ENCODE peak calls at places on chromosomes 5 and 9, in six cellular contexts. One of them, this sample, is unnamed.

GRCh38 chr5:73121109-73121443 is 701 bp downstream of the TMEM171 start:
- DNase-seq in tibial artery: no peak
- DNase-seq in psoas muscle: no peak
- DNase-seq in astrocyte: peak; percentile 38
- DNase-seq in HL-60: no peak
- DNase-seq in AG10803: no peak
- DNase-seq in this sample: no peak

GRCh38 chr5:154159343-154159742 is 31.2 kb upstream of the GALNT10 start:
- DNase-seq in AG10803: peak; percentile 41
- DNase-seq in HL-60: no peak
- DNase-seq in astrocyte: peak; percentile 36
- DNase-seq in psoas muscle: no peak
- DNase-seq in tibial artery: no peak
- DNase-seq in this sample: no peak

GRCh38 chr9:70257991-70258691 is 637 bp upstream of the SMC5 start:
- DNase-seq in HL-60: no peak
- DNase-seq in psoas muscle: no peak
- DNase-seq in AG10803: peak; percentile 64
- DNase-seq in astrocyte: peak; percentile 57
- DNase-seq in tibial artery: no peak
- DNase-seq in this sample: peak; percentile 19

GRCh38 chr5:176784218-176785165 is 25.9 kb upstream of the UNC5A start:
- DNase-seq in astrocyte: peak; percentile 82
- DNase-seq in AG10803: peak; percentile 85
- DNase-seq in tibial artery: peak; percentile 11
- DNase-seq in HL-60: no peak
- DNase-seq in psoas muscle: no peak
- DNase-seq in this sample: no peak

GRCh38 chr9:98215821-98216220 is 23.4 kb upstream of the CORO2A start:
- DNase-seq in HL-60: no peak
- DNase-seq in tibial artery: no peak
- DNase-seq in psoas muscle: no peak
- DNase-seq in astrocyte: no peak
- DNase-seq in AG10803: peak; percentile 31
- DNase-seq in this sample: no peak

GRCh38 chr5:60959156-60959555 is 14.2 kb downstream of the NDUFAF2 start:
- DNase-seq in psoas muscle: no peak
- DNase-seq in tibial artery: no peak
- DNase-seq in HL-60: no peak
- DNase-seq in astrocyte: no peak
- DNase-seq in AG10803: peak; percentile 29
- DNase-seq in this sample: no peak

GRCh38 chr5:143985832-143986485 is 174.0 kb downstream of the HMHB1 start:
- DNase-seq in astrocyte: peak; percentile 86
- DNase-seq in HL-60: no peak
- DNase-seq in tibial artery: no peak
- DNase-seq in psoas muscle: no peak
- DNase-seq in AG10803: peak; percentile 92
- DNase-seq in this sample: no peak

GRCh38 chr9:83043583-83043982 is 19.4 kb downstream of the RASEF start:
- DNase-seq in HL-60: no peak
- DNase-seq in tibial artery: no peak
- DNase-seq in psoas muscle: no peak
- DNase-seq in astrocyte: no peak
- DNase-seq in AG10803: peak; percentile 85
- DNase-seq in this sample: no peak

GRCh38 chr5:60196382-60197113 is 303.0 kb upstream of the PDE4D start:
- DNase-seq in psoas muscle: peak; percentile 18
- DNase-seq in HL-60: no peak
- DNase-seq in astrocyte: peak; percentile 93
- DNase-seq in AG10803: peak; percentile 83
- DNase-seq in tibial artery: peak; percentile 68
- DNase-seq in this sample: no peak

GRCh38 chr9:18396102-18396728 is 77.7 kb upstream of the ADAMTSL1 start:
- DNase-seq in tibial artery: no peak
- DNase-seq in AG10803: no peak
- DNase-seq in psoas muscle: no peak
- DNase-seq in HL-60: no peak
- DNase-seq in astrocyte: no peak
- DNase-seq in this sample: no peak

GRCh38 chr5:136087961-136088871 is 44.4 kb upstream of the SMAD5 start:
- DNase-seq in AG10803: peak; percentile 71
- DNase-seq in psoas muscle: peak; percentile 84
- DNase-seq in HL-60: no peak
- DNase-seq in tibial artery: peak; percentile 80
- DNase-seq in astrocyte: peak; percentile 60
- DNase-seq in this sample: no peak

GRCh38 chr5:172798422-172799215 is 27.6 kb upstream of the DUSP1 start:
- DNase-seq in HL-60: peak; percentile 89
- DNase-seq in psoas muscle: peak; percentile 38
- DNase-seq in tibial artery: peak; percentile 84
- DNase-seq in AG10803: peak; percentile 92
- DNase-seq in astrocyte: peak; percentile 94
- DNase-seq in this sample: no peak

GRCh38 chr5:59099270-59099994 is 516.6 kb downstream of the RAB3C start:
- DNase-seq in astrocyte: peak; percentile 86
- DNase-seq in tibial artery: no peak
- DNase-seq in psoas muscle: no peak
- DNase-seq in HL-60: no peak
- DNase-seq in AG10803: peak; percentile 61
- DNase-seq in this sample: no peak

GRCh38 chr9:85723220-85723619 is 18.5 kb downstream of the AGTPBP1 start:
- DNase-seq in AG10803: no peak
- DNase-seq in psoas muscle: no peak
- DNase-seq in HL-60: no peak
- DNase-seq in tibial artery: no peak
- DNase-seq in astrocyte: no peak
- DNase-seq in this sample: no peak

GRCh38 chr5:123068368-123068767 is 20.7 kb upstream of the PRDM6 start:
- DNase-seq in HL-60: no peak
- DNase-seq in astrocyte: no peak
- DNase-seq in AG10803: no peak
- DNase-seq in psoas muscle: no peak
- DNase-seq in tibial artery: no peak
- DNase-seq in this sample: no peak

GRCh38 chr5:647311-647710 is 35.2 kb downstream of the CEP72 start:
- DNase-seq in HL-60: no peak
- DNase-seq in psoas muscle: no peak
- DNase-seq in astrocyte: no peak
- DNase-seq in AG10803: no peak
- DNase-seq in tibial artery: no peak
- DNase-seq in this sample: no peak

GRCh38 chr5:111781200-111781599 is 24.2 kb upstream of the NREP start:
- DNase-seq in HL-60: peak; percentile 76
- DNase-seq in astrocyte: peak; percentile 78
- DNase-seq in psoas muscle: peak; percentile 32
- DNase-seq in tibial artery: peak; percentile 78
- DNase-seq in AG10803: peak; percentile 52
- DNase-seq in this sample: no peak

GRCh38 chr9:33443047-33443446 is 4.3 kb downstream of the AQP3 start:
- DNase-seq in AG10803: no peak
- DNase-seq in tibial artery: no peak
- DNase-seq in astrocyte: no peak
- DNase-seq in HL-60: no peak
- DNase-seq in psoas muscle: peak; percentile 26
- DNase-seq in this sample: no peak

GRCh38 chr5:21834863-21835262 is 1018.3 kb downstream of the CDH12 start:
- DNase-seq in AG10803: no peak
- DNase-seq in psoas muscle: no peak
- DNase-seq in astrocyte: no peak
- DNase-seq in tibial artery: no peak
- DNase-seq in HL-60: no peak
- DNase-seq in this sample: no peak

GRCh38 chr9:100170085-100170484 is 71.0 kb downstream of the INVS start:
- DNase-seq in HL-60: no peak
- DNase-seq in psoas muscle: no peak
- DNase-seq in AG10803: no peak
- DNase-seq in astrocyte: no peak
- DNase-seq in tibial artery: no peak
- DNase-seq in this sample: no peak

GRCh38 chr5:55853818-55854217 is 2.7 kb downstream of the IL31RA start:
- DNase-seq in AG10803: peak; percentile 57
- DNase-seq in astrocyte: peak; percentile 55
- DNase-seq in HL-60: no peak
- DNase-seq in psoas muscle: no peak
- DNase-seq in tibial artery: no peak
- DNase-seq in this sample: no peak

GRCh38 chr5:78899922-78900362 is 85.2 kb downstream of the ARSB start:
- DNase-seq in astrocyte: peak; percentile 35
- DNase-seq in psoas muscle: no peak
- DNase-seq in tibial artery: no peak
- DNase-seq in AG10803: peak; percentile 56
- DNase-seq in HL-60: peak; percentile 62
- DNase-seq in this sample: no peak

GRCh38 chr9:2934883-2935282 is 91.0 kb upstream of the PUM3 start:
- DNase-seq in tibial artery: no peak
- DNase-seq in astrocyte: no peak
- DNase-seq in AG10803: no peak
- DNase-seq in HL-60: no peak
- DNase-seq in psoas muscle: no peak
- DNase-seq in this sample: no peak

GRCh38 chr9:133429641-133430161 is 7.5 kb downstream of the ADAMTS13 start:
- DNase-seq in HL-60: no peak
- DNase-seq in AG10803: no peak
- DNase-seq in astrocyte: peak; percentile 8
- DNase-seq in psoas muscle: no peak
- DNase-seq in tibial artery: no peak
- DNase-seq in this sample: peak; percentile 64
- TF ChIP-seq CTCF in HL-60: no peak
- TF ChIP-seq CTCF in AG10803: peak; percentile 29
- TF ChIP-seq CTCF in astrocyte: no peak
- TF ChIP-seq CTCF in psoas muscle: no peak
- TF ChIP-seq CTCF in tibial artery: no peak
- TF ChIP-seq CTCF in this sample: peak; percentile 60

GRCh38 chr9:35909687-35910612 is 660 bp downstream of the SPAAR start:
- DNase-seq in astrocyte: no peak
- DNase-seq in tibial artery: no peak
- DNase-seq in HL-60: no peak
- DNase-seq in AG10803: no peak
- DNase-seq in psoas muscle: peak; percentile 38
- DNase-seq in this sample: no peak
- TF ChIP-seq CTCF in astrocyte: no peak
- TF ChIP-seq CTCF in tibial artery: no peak
- TF ChIP-seq CTCF in HL-60: no peak
- TF ChIP-seq CTCF in AG10803: no peak
- TF ChIP-seq CTCF in psoas muscle: no peak
- TF ChIP-seq CTCF in this sample: no peak

DNA sequence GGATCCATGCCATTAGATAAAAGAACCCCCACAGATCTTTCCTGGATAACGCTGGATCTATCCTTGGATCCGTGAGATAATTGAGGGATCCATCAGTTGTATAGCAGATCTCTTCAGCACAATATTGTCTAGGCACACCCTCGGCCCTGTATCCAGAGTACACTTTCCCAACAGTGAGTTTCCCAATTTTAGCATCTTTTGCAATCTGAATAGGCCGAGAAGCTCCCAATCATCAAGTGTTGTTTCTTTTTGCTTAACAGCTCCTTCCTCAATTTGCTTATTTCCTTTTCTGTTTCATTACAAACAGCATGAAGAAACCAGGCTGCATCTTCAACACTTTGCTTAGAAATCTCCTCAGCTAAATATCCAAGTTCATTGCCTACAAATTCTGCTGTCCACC is 4.4 kb upstream of the SPTLC1 start:
- DNase-seq in psoas muscle: no peak
- DNase-seq in HL-60: peak; percentile 74
- DNase-seq in AG10803: no peak
- DNase-seq in astrocyte: no peak
- DNase-seq in tibial artery: no peak
- DNase-seq in this sample: no peak
- TF ChIP-seq CTCF in psoas muscle: no peak
- TF ChIP-seq CTCF in HL-60: no peak
- TF ChIP-seq CTCF in AG10803: no peak
- TF ChIP-seq CTCF in astrocyte: no peak
- TF ChIP-seq CTCF in tibial artery: no peak
- TF ChIP-seq CTCF in this sample: no peak

DNA sequence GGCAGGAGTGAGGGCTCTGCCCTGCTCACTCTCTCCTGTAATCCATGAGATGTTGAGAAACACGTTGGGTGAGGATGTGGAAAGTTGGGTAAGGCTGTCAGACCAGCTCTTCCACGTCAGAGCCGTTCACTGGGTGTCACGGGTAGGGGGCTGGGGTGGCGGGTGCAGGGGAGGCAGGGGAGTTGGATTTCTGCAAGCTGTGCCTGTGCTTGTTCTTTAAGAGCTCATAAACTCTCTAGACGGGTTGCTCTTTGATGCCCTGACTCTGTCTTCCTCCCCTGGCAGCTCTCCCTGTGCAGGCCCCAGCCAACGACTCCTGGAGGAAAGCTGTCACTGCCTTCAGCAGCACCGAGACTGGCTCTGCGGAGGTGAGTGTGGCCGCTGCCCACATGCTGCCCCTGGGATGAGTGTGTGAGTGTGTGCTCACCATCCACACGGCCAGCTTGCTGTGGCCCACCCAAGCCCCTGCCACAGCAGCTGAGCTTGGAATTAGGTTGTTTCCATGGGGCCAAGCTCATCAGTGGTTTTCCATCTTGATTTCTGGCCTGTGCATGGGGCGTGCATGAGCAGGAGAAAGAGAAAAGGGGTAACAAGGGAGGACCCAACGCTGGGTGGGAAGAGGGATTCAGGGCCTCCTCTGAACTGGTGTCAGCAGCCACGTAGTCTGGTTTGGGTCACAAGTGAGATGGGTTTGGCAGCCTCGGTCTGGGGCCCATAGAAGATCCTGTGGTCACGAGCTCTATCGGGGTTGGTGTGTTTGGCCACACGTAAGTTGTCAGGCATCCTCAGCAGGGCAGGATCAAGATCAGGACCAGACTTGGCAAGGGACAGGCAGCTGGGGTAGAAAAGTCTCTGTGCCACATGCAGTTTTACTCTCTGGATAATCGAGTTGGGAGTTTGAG is 21.0 kb upstream of the POMT1 start:
- DNase-seq in AG10803: no peak
- DNase-seq in psoas muscle: no peak
- DNase-seq in HL-60: no peak
- DNase-seq in tibial artery: no peak
- DNase-seq in astrocyte: no peak
- DNase-seq in this sample: no peak
- TF ChIP-seq CTCF in AG10803: no peak
- TF ChIP-seq CTCF in psoas muscle: no peak
- TF ChIP-seq CTCF in HL-60: no peak
- TF ChIP-seq CTCF in tibial artery: no peak
- TF ChIP-seq CTCF in astrocyte: no peak
- TF ChIP-seq CTCF in this sample: no peak

GRCh38 chr5:32690153-32690552 is 21.0 kb upstream of the NPR3 start:
- DNase-seq in AG10803: peak; percentile 8
- DNase-seq in psoas muscle: no peak
- DNase-seq in astrocyte: no peak
- DNase-seq in tibial artery: no peak
- DNase-seq in HL-60: no peak
- DNase-seq in this sample: no peak
- TF ChIP-seq CTCF in AG10803: peak; percentile 37
- TF ChIP-seq CTCF in psoas muscle: peak; percentile 7
- TF ChIP-seq CTCF in astrocyte: peak; percentile 3
- TF ChIP-seq CTCF in tibial artery: no peak
- TF ChIP-seq CTCF in HL-60: no peak
- TF ChIP-seq CTCF in this sample: no peak

This sample was measured in progenitor cell of endocrine pancreas.